ENCODE peak calls at places on chromosomes 4 and X, in seven cellular contexts. L is Daoy, V is pancreas, O is NCI-H2081, J is Right ventricle myocardium superior, U is hypothalamus, F is left lobe of liver. Y is an unnamed sample.

GRCh38 chrX:574830-575229 is 55.8 kb upstream of the SHOX start:
- DNase-seq in J (no peak), F (no peak), U (no peak), L (no peak), V (no peak), O (no peak), Y (no peak)

GRCh38 chrX:111100191-111100590 is 4.2 kb downstream of the PAK3 start:
- DNase-seq in V (no peak), F (no peak), L (peak), O (peak), J (no peak), U (no peak), Y (no peak)

GRCh38 chr4:169922632-169923276 is 103.4 kb downstream of the MFAP3L start:
- DNase-seq in U (no peak), F (peak), V (no peak), L (no peak), O (no peak), J (no peak), Y (no peak)

GRCh38 chrX:72539822-72540221 is 32.8 kb downstream of the HDAC8 start:
- DNase-seq in F (no peak), O (no peak), U (no peak), V (no peak), L (no peak), J (no peak), Y (no peak)

GRCh38 chrX:40303256-40304077 is 205.7 kb upstream of the BCOR start:
- DNase-seq in F (no peak), J (no peak), U (no peak), L (peak), V (no peak), O (no peak), Y (no peak)

GRCh38 chr4:173013232-173013932 is 155.2 kb upstream of the GALNT7 start:
- DNase-seq in F (no peak), V (no peak), J (no peak), O (peak), L (peak), U (peak), Y (peak)

GRCh38 chr4:5158825-5159224 is 107.5 kb downstream of the STK32B start:
- DNase-seq in L (no peak), O (no peak), V (no peak), F (no peak), J (no peak), U (no peak), Y (no peak)

GRCh38 chr4:168880811-168881595 is 129.1 kb downstream of the CBR4 start:
- DNase-seq in O (no peak), J (no peak), F (no peak), V (no peak), U (no peak), L (no peak), Y (no peak)

GRCh38 chr4:185774815-185775684 is 36.9 kb downstream of the SORBS2 start:
- DNase-seq in J (no peak), F (peak), O (no peak), U (no peak), V (peak), L (peak), Y (peak)

GRCh38 chr4:113646456-113646809 is 115.1 kb downstream of the CAMK2D start:
- DNase-seq in U (no peak), F (no peak), L (peak), J (no peak), V (no peak), O (no peak), Y (peak)

Y was measured in MG63.